ENCODE peak calls at places on chromosomes 12 and 14, in four cellular contexts. D is GM12878, Y is K562, O is HepG2. G is an unnamed sample.

GRCh38 chr14:58919262-58919661 is 269.2 kb upstream of the DAAM1 start:
- DNase-seq in D (peak), Y (no peak), O (no peak), G (no peak)

GRCh38 chr14:74949859-74950572 is 5.4 kb downstream of the PGF start:
- DNase-seq in O (no peak), D (no peak), Y (no peak), G (no peak)

GRCh38 chr12:2294651-2295475 is 242.1 kb downstream of the CACNA1C start:
- DNase-seq in Y (no peak), O (no peak), D (no peak), G (no peak)

GRCh38 chr12:14952295-14952995 is 9.0 kb downstream of the ARHGDIB start:
- DNase-seq in D (no peak), Y (no peak), O (peak), G (no peak)

GRCh38 chr14:32397871-32398640 is 69.0 kb downstream of the AKAP6 start:
- DNase-seq in Y (no peak), D (no peak), O (no peak), G (no peak)

GRCh38 chr14:104965561-104966231 is 12.5 kb downstream of the AHNAK2 start:
- DNase-seq in D (no peak), Y (no peak), O (no peak), G (no peak)

GRCh38 chr14:77979666-77980351 is 179.9 kb downstream of the ADCK1 start:
- DNase-seq in Y (peak), D (no peak), O (peak), G (peak)

GRCh38 chr12:64780220-64780530 is 21.0 kb upstream of the GNS start:
- DNase-seq in O (no peak), D (no peak), Y (no peak), G (no peak)

GRCh38 chr12:22333751-22334695 is 484 bp downstream of the ST8SIA1 start:
- DNase-seq in D (no peak), Y (no peak), O (no peak), G (peak)

GRCh38 chr14:56189306-56189705 is 71.1 kb downstream of the PELI2 start:
- DNase-seq in Y (no peak), D (no peak), O (no peak), G (no peak)

GRCh38 chr12:52243264-52243773 is 10.3 kb downstream of the KRT7 start:
- DNase-seq in Y (no peak), D (no peak), O (no peak), G (no peak)

GRCh38 chr12:109500406-109501185 is 23.2 kb downstream of the UBE3B start:
- DNase-seq in Y (no peak), D (no peak), O (no peak), G (no peak)

GRCh38 chr12:92608418-92609091 is 94.2 kb upstream of the PLEKHG7 start:
- DNase-seq in D (peak), Y (no peak), O (peak), G (no peak)

GRCh38 chr14:105888784-105889665 is 362.6 kb downstream of the TMEM121 start:
- DNase-seq in O (no peak), Y (no peak), D (no peak), G (no peak)

GRCh38 chr12:2886768-2887450 is 3.8 kb upstream of the TULP3 start:
- DNase-seq in Y (no peak), D (no peak), O (peak), G (no peak)

GRCh38 chr12:70823182-70823976 is 97.2 kb downstream of the PTPRR start:
- DNase-seq in Y (no peak), O (no peak), D (no peak), G (peak)

GRCh38 chr12:104321949-104322348 is 18.4 kb downstream of the EID3 start:
- DNase-seq in Y (no peak), O (no peak), D (no peak), G (no peak)

GRCh38 chr12:104320627-104321024 is 17.1 kb downstream of the EID3 start:
- DNase-seq in O (no peak), Y (no peak), D (no peak), G (no peak)

GRCh38 chr12:104319028-104319427 is 15.5 kb downstream of the EID3 start:
- DNase-seq in Y (no peak), O (no peak), D (no peak), G (no peak)

GRCh38 chr12:104319918-104320626 is 16.5 kb downstream of the EID3 start:
- DNase-seq in Y (no peak), D (no peak), O (no peak), G (no peak)

DNA sequence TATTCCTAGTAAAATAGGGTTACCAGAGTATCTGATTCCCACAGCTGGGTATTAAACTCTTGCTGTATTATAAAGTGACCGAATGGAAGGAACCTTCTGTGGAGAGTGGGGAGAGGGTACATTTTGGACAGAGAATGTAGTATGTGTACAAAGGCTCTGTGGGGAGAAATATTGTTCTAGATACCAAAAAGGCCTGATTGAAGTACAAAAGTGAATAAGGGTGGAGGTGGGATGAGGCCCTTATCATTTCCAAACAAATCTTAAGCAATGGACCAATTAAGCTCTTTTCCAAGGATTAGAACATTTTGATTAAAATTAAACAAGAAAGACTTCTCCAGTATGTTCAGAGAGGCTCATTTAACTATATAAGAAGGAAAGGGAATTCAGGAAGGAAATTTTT is 20.4 kb downstream of the EID3 start:
- DNase-seq in Y (no peak), D (no peak), O (no peak), G (no peak)
- TF ChIP-seq ESRRA in Y (no peak), D (no peak), O (no peak), G (no peak)

DNA sequence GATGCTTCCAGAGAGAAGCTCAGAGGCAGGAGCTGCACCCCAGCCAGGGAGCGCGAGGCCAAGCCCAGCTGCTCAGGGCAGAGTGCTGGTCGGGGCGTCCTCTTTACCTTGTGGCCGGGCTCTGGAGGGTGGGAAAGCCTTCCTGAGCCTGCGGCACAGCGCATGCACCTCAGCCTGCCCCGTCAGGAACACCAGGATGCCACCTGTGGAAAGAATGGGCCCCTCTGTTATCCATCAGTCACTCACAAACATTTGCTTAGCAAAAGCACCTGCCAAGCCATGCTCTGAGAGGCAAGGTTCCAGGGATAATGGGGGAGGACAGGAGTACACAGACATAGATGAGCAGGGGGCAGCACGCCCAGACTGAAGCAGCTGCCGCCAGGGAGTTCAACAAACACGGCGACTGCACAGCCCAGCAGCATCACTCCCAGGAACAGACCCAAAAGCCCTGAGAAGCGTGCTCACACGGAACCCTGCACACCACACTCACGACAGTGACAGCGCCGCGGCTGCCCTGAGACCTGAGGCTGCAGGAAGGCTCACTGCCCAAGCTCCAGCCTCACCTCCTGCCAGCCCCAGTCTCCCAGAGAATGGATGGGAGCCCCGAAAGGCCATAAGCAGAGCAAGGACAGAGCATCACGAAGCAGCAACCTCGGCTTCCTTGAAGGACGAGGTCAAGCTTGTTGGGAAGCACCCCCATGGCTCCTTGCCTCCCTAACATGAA is 21.8 kb downstream of the DHX37 start:
- DNase-seq in Y (no peak), D (no peak), O (no peak), G (no peak)
- TF ChIP-seq SP1 in Y (no peak), D (no peak), O (no peak), G (no peak)

GRCh38 chr12:78645956-78646355 is 218.6 kb upstream of the SYT1 start:
- DNase-seq in D (no peak), Y (no peak), O (peak), G (no peak)
- TF ChIP-seq CREB1 in D (no peak), Y (no peak), O (no peak), G (no peak)

GRCh38 chr14:24632761-24633160 is 1.2 kb downstream of the GZMB start:
- DNase-seq in D (no peak), O (peak), Y (no peak), G (no peak)

GRCh38 chr14:24632336-24632735 is 1.7 kb downstream of the GZMB start:
- DNase-seq in Y (no peak), D (no peak), O (no peak), G (no peak)

GRCh38 chr14:24631749-24632335 is 2.1 kb downstream of the GZMB start:
- DNase-seq in D (no peak), O (no peak), Y (no peak), G (no peak)

GRCh38 chr14:24633353-24633752 is 637 bp downstream of the GZMB start:
- DNase-seq in D (no peak), Y (no peak), O (no peak), G (no peak)

DNA sequence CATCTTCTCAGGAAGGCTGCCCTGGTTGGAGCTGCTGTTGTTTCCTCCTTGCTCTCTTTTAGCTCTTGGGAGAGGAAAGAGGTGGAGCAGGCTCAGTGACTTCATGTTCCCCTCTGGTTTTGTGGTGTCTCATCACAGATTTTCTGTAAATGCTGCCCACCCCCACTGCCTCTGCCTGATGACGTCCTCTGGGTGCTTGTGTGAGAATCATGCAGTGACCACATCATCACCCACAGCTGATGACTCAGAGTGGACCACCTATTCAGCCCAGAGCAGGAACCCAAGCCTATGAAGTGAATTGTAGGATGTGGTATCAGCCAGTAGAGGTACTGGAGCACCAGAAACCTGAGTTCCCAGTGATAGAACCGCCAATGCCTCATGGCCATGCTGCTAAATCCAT is at the start of gene GZMB:
- DNase-seq in O (no peak), D (no peak), Y (no peak), G (no peak)
- TF ChIP-seq ESRRA in O (no peak), D (no peak), Y (no peak), G (no peak)

GRCh38 chr14:73136085-73136386 is 271 bp upstream of the PSEN1 start:
- DNase-seq in Y (no peak), D (no peak), O (no peak), G (no peak)

GRCh38 chr14:73133795-73134194 is 2.5 kb upstream of the PSEN1 start:
- DNase-seq in Y (no peak), O (no peak), D (no peak), G (no peak)

GRCh38 chr14:73140924-73141323 is 4.6 kb downstream of the PSEN1 start:
- DNase-seq in D (no peak), Y (no peak), O (no peak), G (no peak)

GRCh38 chr14:73142216-73142615 is 5.9 kb downstream of the PSEN1 start:
- DNase-seq in D (peak), O (no peak), Y (no peak), G (no peak)

DNA sequence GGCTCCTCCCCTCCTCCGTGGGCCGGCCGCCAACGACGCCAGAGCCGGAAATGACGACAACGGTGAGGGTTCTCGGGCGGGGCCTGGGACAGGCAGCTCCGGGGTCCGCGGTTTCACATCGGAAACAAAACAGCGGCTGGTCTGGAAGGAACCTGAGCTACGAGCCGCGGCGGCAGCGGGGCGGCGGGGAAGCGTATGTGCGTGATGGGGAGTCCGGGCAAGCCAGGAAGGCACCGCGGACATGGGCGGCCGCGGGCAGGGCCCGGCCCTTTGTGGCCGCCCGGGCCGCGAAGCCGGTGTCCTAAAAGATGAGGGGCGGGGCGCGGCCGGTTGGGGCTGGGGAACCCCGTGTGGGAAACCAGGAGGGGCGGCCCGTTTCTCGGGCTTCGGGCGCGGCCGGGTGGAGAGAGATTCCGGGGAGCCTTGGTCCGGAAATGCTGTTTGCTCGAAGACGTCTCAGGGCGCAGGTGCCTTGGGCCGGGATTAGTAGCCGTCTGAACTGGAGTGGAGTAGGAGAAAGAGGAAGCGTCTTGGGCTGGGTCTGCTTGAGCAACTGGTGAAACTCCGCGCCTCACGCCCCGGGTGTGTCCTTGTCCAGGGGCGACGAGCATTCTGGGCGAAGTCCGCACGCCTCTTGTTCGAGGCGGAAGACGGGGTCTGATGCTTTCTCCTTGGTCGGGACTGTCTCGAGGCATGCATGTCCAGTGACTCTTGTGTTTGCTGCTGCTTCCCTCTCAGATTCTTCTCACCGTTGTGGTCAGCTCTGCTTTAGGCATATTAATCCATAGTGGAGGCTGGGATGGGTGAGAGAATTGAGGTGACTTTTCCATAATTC is at the start of gene PSEN1:
- DNase-seq in Y (peak), O (peak), D (peak), G (peak)
- TF ChIP-seq SP1 in Y (peak), O (peak), D (no peak), G (peak)

DNA sequence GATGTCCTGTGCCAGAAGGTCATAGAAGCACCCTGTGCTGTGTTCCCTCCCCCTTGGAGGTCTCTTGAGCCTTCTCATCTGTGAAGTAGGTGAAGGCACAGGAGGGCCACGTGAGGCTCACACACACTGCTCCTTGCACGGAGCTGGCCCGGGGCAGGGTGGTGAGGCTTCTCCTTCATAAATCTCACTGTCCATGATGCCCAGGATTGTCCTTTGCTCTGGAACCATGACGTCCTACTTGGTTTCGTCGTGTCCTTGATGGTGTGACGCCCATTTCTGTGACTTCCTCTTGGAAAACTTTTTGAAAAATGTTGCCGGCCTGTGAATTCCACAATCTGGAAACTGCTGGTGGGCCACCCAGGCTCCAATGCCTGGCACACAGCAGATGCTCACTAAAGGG is 34.4 kb downstream of the SH2B3 start:
- DNase-seq in O (no peak), Y (no peak), D (no peak), G (no peak)
- TF ChIP-seq CREB1 in O (no peak), Y (no peak), D (no peak), G (no peak)